ENCODE peak calls at places on chromosomes 12 and 14, in six cellular contexts. S is K562, M is GM12878, B is GM12892, Q is H1, P is HepG2. L is an unnamed sample.

GRCh38 chr14:36057452-36058142 is 118.9 kb downstream of the PTCSC3 start:
- DNase-seq in S (no peak), M (no peak), B (no peak), Q (no peak), P (no peak), L (no peak)

GRCh38 chr14:102799684-102800562 is 22.7 kb downstream of the TRAF3 start:
- DNase-seq in S (no peak), M (no peak), B (no peak), Q (no peak), P (no peak), L (no peak)

GRCh38 chr14:103354141-103354540 is 20.1 kb downstream of the EIF5 start:
- DNase-seq in S (no peak), M (no peak), B (no peak), Q (no peak), P (no peak), L (no peak)

GRCh38 chr14:97713023-97713422 is 915.8 kb downstream of the VRK1 start:
- DNase-seq in S (no peak), M (no peak), B (no peak), Q (no peak), P (no peak), L (no peak)

GRCh38 chr12:60112778-60113177 is 516.9 kb downstream of the SLC16A7 start:
- DNase-seq in S (no peak), M (no peak), B (no peak), Q (no peak), P (no peak), L (no peak)

GRCh38 chr12:98440165-98440581 is 75.2 kb upstream of the TMPO start:
- DNase-seq in S (peak), M (no peak), B (no peak), Q (no peak), P (no peak), L (no peak)

GRCh38 chr14:63032056-63032455 is 13.2 kb downstream of the KCNH5 start:
- DNase-seq in S (peak), M (no peak), B (no peak), Q (no peak), P (no peak), L (no peak)

GRCh38 chr14:66111891-66112290 is 374.3 kb upstream of the CCDC196 start:
- DNase-seq in S (no peak), M (no peak), B (no peak), Q (no peak), P (no peak), L (no peak)

GRCh38 chr12:25364529-25365339 is 114.0 kb upstream of the KRAS start:
- DNase-seq in S (no peak), M (no peak), B (no peak), Q (no peak), P (no peak), L (no peak)

GRCh38 chr12:27142102-27142721 is 59.8 kb upstream of the C12orf71 start:
- DNase-seq in S (peak), M (no peak), B (no peak), Q (peak), P (peak), L (peak)

GRCh38 chr14:20934148-20934762 is 21.0 kb upstream of the RNASE2 start:
- DNase-seq in S (peak), M (no peak), B (peak), Q (peak), P (no peak), L (peak)

GRCh38 chr14:39229222-39229543 is 4.5 kb upstream of the MIA2 start:
- DNase-seq in S (peak), M (no peak), B (no peak), Q (no peak), P (no peak), L (no peak)

DNA sequence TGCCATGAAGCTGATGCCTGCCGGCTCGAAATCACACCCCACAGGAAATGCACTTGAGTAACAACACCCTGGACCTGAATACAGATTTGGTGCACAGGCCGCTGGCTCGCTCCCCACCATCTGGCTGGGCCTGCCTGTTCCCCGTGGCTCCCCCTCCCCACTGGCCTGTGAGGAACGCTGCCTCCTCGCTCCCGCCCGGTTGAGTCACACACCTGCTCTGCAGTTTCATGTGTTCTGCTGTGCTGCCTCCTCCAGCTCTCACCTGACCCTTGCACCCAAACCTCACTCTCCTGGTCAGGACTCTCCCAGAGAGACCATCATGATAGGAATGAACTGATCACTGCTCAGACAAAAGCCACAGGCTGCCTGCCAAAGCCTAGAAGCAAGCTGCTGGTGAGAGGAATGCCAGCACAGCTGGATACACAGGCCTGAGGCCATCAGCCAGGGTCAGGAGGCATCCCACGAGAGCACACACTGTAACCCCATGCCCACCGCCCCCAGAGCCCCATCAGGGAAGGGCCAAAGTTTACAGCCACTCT is 3.8 kb upstream of the SIVA1 start:
- DNase-seq in S (no peak), M (no peak), B (no peak), Q (no peak), P (peak), L (no peak)
- TF ChIP-seq POLR2AphosphoS5 in S (no peak), M (no peak), B (no peak), Q (no peak), P (peak), L (no peak)

DNA sequence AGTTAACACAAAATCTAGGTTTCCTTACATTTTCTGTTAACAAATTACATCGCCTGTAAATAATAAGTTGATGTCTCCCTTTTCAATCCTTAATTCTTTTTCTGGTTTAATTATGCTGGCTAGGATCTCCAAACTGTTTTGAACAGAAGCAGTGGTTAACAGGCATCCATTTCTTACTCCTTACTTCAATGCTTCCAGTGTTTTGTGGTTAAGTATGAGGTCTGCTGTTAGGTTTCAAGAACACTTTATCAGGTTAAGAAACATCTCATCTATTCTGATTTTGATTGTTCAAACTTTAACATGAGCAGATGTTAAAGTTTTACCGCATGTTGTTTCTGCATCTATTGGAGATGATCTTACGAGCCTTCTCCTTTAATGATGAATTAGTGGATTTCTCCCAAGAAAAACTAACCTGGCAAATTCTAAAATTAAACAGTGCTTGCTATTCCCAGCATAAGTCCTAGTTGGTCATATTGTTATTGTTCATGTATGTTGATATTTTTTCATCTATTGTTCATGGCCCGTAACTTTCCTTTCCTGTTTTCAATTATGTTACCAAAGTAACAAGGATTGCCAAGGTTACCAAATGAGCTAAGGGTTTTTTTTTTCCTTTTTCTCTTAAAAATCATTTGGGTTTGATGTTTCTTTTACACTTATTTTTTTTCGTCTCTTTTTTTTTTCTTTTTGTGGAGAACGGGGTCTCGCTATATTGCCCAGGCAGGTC is 33.4 kb downstream of the POLE start:
- DNase-seq in S (no peak), M (no peak), B (no peak), Q (no peak), P (no peak), L (no peak)
- TF ChIP-seq TAF1 in S (no peak), M (no peak), B (no peak), Q (no peak), P (no peak), L (no peak)

DNA sequence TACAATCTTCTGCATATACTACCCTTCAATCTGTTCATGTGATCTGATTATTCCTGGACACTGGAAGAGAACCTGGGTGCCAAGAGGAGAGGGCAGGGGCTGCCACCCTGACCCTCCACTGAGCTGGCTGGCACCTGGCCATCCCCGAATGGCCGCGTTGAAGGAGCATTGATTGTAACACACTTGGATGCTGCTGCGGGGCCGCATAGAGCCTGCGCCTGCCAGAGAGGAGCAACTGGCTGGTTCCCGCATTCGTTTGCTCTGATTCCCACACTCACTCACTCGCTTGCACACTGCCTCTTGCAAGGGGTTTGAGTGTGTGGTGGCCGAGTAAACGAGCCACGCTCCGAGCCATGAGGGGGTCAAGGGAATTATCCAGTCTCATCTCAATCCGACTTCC is 32.4 kb downstream of the PSEN1 start:
- DNase-seq in S (no peak), M (no peak), B (no peak), Q (no peak), P (no peak), L (no peak)
- TF ChIP-seq POLR2AphosphoS5 in S (no peak), M (no peak), B (no peak), Q (no peak), P (no peak), L (no peak)

DNA sequence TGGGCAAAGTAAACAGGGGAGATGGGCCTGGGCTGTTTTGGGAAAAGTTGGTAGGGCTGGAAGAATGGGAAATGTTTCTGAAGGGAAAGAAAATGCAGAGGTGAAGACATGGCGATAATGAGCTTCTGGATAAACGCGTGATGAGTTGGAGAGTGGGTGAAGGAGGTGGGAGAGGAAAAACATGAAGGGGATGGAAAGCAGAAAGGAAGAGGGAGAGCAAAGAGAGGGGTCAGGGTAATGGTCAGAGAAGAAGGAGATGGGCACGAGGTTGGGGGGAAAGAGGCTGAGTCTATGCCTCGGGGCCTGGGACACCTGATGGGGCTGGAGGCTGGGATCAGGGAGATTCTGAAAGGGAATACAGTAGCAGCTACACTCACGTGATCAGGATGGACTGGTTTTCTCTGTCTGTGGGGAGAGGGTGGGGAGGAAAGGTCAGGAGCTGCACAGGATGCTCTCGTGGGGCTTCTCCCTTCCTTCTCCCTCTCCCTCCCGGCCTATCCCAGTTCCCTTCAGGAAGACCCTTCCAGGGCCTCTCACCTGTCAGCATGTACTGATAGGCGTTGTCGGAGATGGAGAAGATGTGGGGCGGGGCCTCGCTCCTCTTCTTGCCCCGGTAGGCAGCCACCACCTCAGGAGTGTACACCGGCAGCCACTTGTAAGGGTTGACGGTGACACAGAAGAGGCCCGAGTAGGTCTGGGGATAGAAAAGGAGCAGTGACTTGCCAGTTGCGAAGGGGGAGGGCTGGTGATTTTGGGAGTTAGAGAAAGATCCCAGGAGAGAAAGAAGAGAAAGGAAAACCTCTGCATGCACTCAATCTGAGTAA is 3.1 kb downstream of the MYH7 start:
- DNase-seq in S (no peak), M (no peak), B (no peak), Q (no peak), P (no peak), L (no peak)
- TF ChIP-seq TAF1 in S (no peak), M (no peak), B (no peak), Q (no peak), P (no peak), L (no peak)

GRCh38 chr12:11863478-11863906 is 207.2 kb upstream of the BCL2L14 start:
- DNase-seq in S (no peak), M (no peak), B (no peak), Q (no peak), P (no peak), L (no peak)

GRCh38 chr12:11862794-11863193 is 207.9 kb upstream of the BCL2L14 start:
- DNase-seq in S (no peak), M (no peak), B (no peak), Q (no peak), P (no peak), L (no peak)

GRCh38 chr12:11861864-11862600 is 208.7 kb upstream of the BCL2L14 start:
- DNase-seq in S (no peak), M (no peak), B (no peak), Q (no peak), P (no peak), L (no peak)

GRCh38 chr12:11865835-11866234 is 204.9 kb upstream of the BCL2L14 start:
- DNase-seq in S (no peak), M (no peak), B (no peak), Q (no peak), P (no peak), L (no peak)

DNA sequence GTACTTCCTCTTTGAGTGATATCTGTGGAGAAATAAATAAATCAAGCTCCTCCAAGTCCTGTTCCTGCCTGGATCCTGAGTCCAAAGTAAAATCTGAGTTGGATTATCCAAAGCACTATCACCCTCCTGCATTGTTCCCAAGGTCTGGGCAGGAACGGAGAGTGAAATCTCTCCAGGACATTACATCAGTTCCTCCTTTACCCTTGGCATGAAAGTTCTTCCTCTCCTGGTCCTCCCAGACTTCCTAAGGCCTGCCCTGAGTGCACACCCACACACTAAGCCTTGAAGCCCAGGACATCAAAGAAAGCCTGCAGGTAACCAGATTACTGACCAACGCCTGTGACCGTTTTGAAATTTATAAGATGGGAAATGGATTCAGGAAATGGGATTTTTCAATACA is 206.8 kb upstream of the BCL2L14 start:
- DNase-seq in S (no peak), M (no peak), B (no peak), Q (no peak), P (no peak), L (no peak)
- TF ChIP-seq POLR2AphosphoS5 in S (no peak), M (no peak), B (no peak), Q (no peak), P (no peak), L (no peak)

GRCh38 chr12:109304485-109304884 is 4.6 kb downstream of the FOXN4 start:
- DNase-seq in S (no peak), M (no peak), B (no peak), Q (no peak), P (no peak), L (no peak)

GRCh38 chr12:109301643-109302176 is 7.4 kb downstream of the FOXN4 start:
- DNase-seq in S (no peak), M (no peak), B (no peak), Q (no peak), P (no peak), L (no peak)

GRCh38 chr12:109299849-109300248 is 9.2 kb downstream of the FOXN4 start:
- DNase-seq in S (no peak), M (no peak), B (no peak), Q (no peak), P (no peak), L (no peak)

GRCh38 chr12:109302770-109303169 is 6.3 kb downstream of the FOXN4 start:
- DNase-seq in S (no peak), M (no peak), B (no peak), Q (no peak), P (no peak), L (no peak)

GRCh38 chr12:109302358-109302757 is 6.7 kb downstream of the FOXN4 start:
- DNase-seq in S (no peak), M (no peak), B (no peak), Q (no peak), P (no peak), L (no peak)
- TF ChIP-seq TAF1 in S (no peak), M (no peak), B (no peak), Q (no peak), P (no peak), L (no peak)

L was measured in GM12891.